ENCODE peak calls at places on chromosome 18, in nine cellular contexts. K is RKO, A is epithelial cell of esophagus, M is astrocyte, Q is fibroblast of lung, T is DMS153, S is LHCN-M2, D is GM03348, E is AG09319. R is an unnamed sample.

GRCh38 chr18:77108001-77108692 is 24.4 kb downstream of the MBP start:
- DNase-seq in E (no peak), T (no peak), S (peak), K (no peak), D (peak), Q (peak), A (no peak), M (peak), R (no peak)

GRCh38 chr18:9578306-9578705 is 36.1 kb downstream of the PPP4R1 start:
- DNase-seq in T (no peak), A (peak), K (no peak), M (no peak), S (no peak), Q (no peak), D (no peak), E (no peak), R (peak)

GRCh38 chr18:58231930-58232329 is 187.9 kb downstream of the NEDD4L start:
- DNase-seq in D (no peak), S (peak), K (no peak), T (peak), Q (no peak), A (peak), E (no peak), M (no peak), R (no peak)

GRCh38 chr18:66344227-66344626 is 259.7 kb downstream of the CDH19 start:
- DNase-seq in S (no peak), E (no peak), A (peak), T (no peak), M (no peak), D (no peak), Q (no peak), K (no peak), R (no peak)

GRCh38 chr18:57925706-57926105 is 118.3 kb upstream of the NEDD4L start:
- DNase-seq in K (no peak), E (no peak), S (peak), T (no peak), A (peak), Q (peak), M (peak), D (peak), R (peak)

GRCh38 chr18:27712066-27712465 is 464.9 kb downstream of the CDH2 start:
- DNase-seq in E (no peak), M (no peak), T (peak), Q (peak), A (no peak), K (no peak), D (no peak), S (no peak), R (no peak)

GRCh38 chr18:59994357-59994756 is 94.6 kb downstream of the PMAIP1 start:
- DNase-seq in E (no peak), D (no peak), Q (no peak), K (peak), M (no peak), S (no peak), T (no peak), A (peak), R (no peak)

GRCh38 chr18:12659904-12660605 is 2.1 kb upstream of the SPIRE1 start:
- DNase-seq in S (peak), T (no peak), E (peak), D (peak), Q (peak), A (peak), K (peak), M (peak), R (peak)

GRCh38 chr18:24173997-24174396 is 35.1 kb downstream of the CABYR start:
- DNase-seq in T (no peak), K (no peak), E (no peak), D (no peak), Q (no peak), S (no peak), M (no peak), A (peak), R (no peak)

GRCh38 chr18:45456076-45457066 is 158.9 kb upstream of the SLC14A2 start:
- DNase-seq in K (no peak), A (no peak), Q (no peak), T (peak), D (no peak), E (no peak), M (no peak), S (no peak), R (no peak)

GRCh38 chr18:32730620-32731021 is 42.2 kb downstream of the KLHL14 start:
- DNase-seq in Q (peak), D (peak), T (peak), K (peak), E (no peak), A (peak), S (peak), M (peak), R (peak)

GRCh38 chr18:293557-293956 is 25.7 kb upstream of the THOC1 start:
- DNase-seq in Q (peak), S (peak), M (no peak), E (no peak), D (peak), A (no peak), T (no peak), K (no peak), R (no peak)

GRCh38 chr18:54254265-54254758 is 15.0 kb upstream of the POLI start:
- DNase-seq in A (peak), D (peak), S (peak), E (no peak), K (peak), Q (peak), M (peak), T (no peak), R (peak)

GRCh38 chr18:24805156-24805555 is 344.7 kb downstream of the HRH4 start:
- DNase-seq in Q (no peak), E (no peak), K (no peak), S (no peak), A (no peak), T (no peak), M (no peak), D (no peak), R (no peak)

GRCh38 chr18:77455004-77455403 is 205.4 kb downstream of the GALR1 start:
- DNase-seq in E (no peak), Q (no peak), T (no peak), S (no peak), D (no peak), A (no peak), M (no peak), K (no peak), R (no peak)

GRCh38 chr18:31533236-31533635 is 35.3 kb downstream of the DSG2 start:
- DNase-seq in D (no peak), T (no peak), K (no peak), Q (no peak), A (no peak), S (no peak), M (no peak), E (no peak), R (no peak)

GRCh38 chr18:39341106-39341505 is 1775.5 kb upstream of the CELF4 start:
- DNase-seq in A (no peak), M (no peak), T (peak), S (no peak), D (no peak), Q (no peak), K (no peak), E (no peak), R (no peak)

GRCh38 chr18:56919190-56919589 is 227.7 kb upstream of the BOD1L2 start:
- DNase-seq in M (no peak), T (peak), E (no peak), S (no peak), D (no peak), K (no peak), Q (no peak), A (no peak), R (no peak)

GRCh38 chr18:44788334-44788733 is 107.6 kb downstream of the SETBP1 start:
- DNase-seq in A (no peak), M (no peak), Q (no peak), E (no peak), S (peak), T (no peak), D (no peak), K (no peak), R (no peak)

GRCh38 chr18:79410731-79411613 is 15.2 kb downstream of the NFATC1 start:
- DNase-seq in D (no peak), Q (no peak), E (no peak), M (no peak), S (no peak), T (no peak), A (no peak), K (no peak), R (no peak)

GRCh38 chr18:49630246-49630699 is 68.4 kb downstream of the LIPG start:
- DNase-seq in M (no peak), K (no peak), T (no peak), D (no peak), S (no peak), Q (no peak), A (peak), E (no peak), R (peak)

GRCh38 chr18:52409732-52410131 is 69.7 kb downstream of the DCC start:
- DNase-seq in T (no peak), M (no peak), Q (no peak), K (peak), S (no peak), D (no peak), A (peak), E (no peak), R (peak)

GRCh38 chr18:21191596-21192307 is 50.3 kb upstream of the GREB1L start:
- DNase-seq in E (peak), Q (peak), S (peak), D (peak), T (peak), M (peak), A (peak), K (peak), R (peak)

GRCh38 chr18:3525870-3526420 is 76.0 kb downstream of the TGIF1 start:
- DNase-seq in Q (peak), T (no peak), M (peak), K (no peak), S (peak), E (no peak), A (no peak), D (no peak), R (no peak)

GRCh38 chr18:21762181-21762772 is 21.7 kb downstream of the MIB1 start:
- DNase-seq in K (no peak), D (no peak), Q (no peak), T (no peak), M (no peak), S (peak), A (no peak), E (no peak), R (no peak)